ENCODE peak calls at places on chromosome 5, in eight cellular contexts. Z is WTC11; I is iris pigment epithelial cell; U is glutamatergic neuron; B is posterior vena cava; P is stimulated activated CD8-positive, alpha-beta memory T cell treated with anti-CD3 and anti-CD28 coated beads, Interleukin-15, amount 100 ng/mL, for 1 hour; K is activated CD8-positive, alpha-beta T cell treated with anti-CD3 and anti-CD28 coated beads for 36 hours; S is occipital lobe. O is an unnamed sample.
A peak's percentile ranks its signal among the peaks of the same experiment; 100 is the strongest.

GRCh38 chr5:55485073-55485472 is 49.7 kb downstream of the PLPP1 start:
- DNase-seq in Z (no peak), I (no peak), U (no peak), B (no peak), P (no peak), K (no peak), S (no peak), O (no peak)

GRCh38 chr5:141782991-141783598 is 95.1 kb downstream of the PCDH1 start:
- DNase-seq in Z (no peak), I (no peak), U (no peak), B (no peak), P (no peak), K (no peak), S (no peak), O (no peak)

GRCh38 chr5:173204185-173204979 is 30.6 kb downstream of the NKX2-5 start:
- DNase-seq in Z (no peak), I (peak; percentile 43), U (no peak), B (no peak), P (no peak), K (peak; percentile 38), S (no peak), O (no peak)

GRCh38 chr5:170289749-170290148 is 7.8 kb downstream of the LCP2 start:
- DNase-seq in Z (no peak), I (no peak), U (no peak), B (no peak), P (no peak), K (no peak), S (no peak), O (peak; percentile 84)

GRCh38 chr5:53418844-53419243 is 61.6 kb upstream of the FST start:
- DNase-seq in Z (no peak), I (peak; percentile 97), U (no peak), B (no peak), P (no peak), K (no peak), S (no peak), O (no peak)

GRCh38 chr5:40273936-40274335 is 405.8 kb upstream of the PTGER4 start:
- DNase-seq in Z (no peak), I (peak; percentile 23), U (no peak), B (no peak), P (no peak), K (no peak), S (no peak), O (no peak)

GRCh38 chr5:53490747-53491146 is 10.3 kb downstream of the FST start:
- DNase-seq in Z (no peak), I (peak; percentile 86), U (no peak), B (no peak), P (no peak), K (no peak), S (no peak), O (no peak)

GRCh38 chr5:84378420-84378819 is 6.3 kb downstream of the EDIL3 start:
- DNase-seq in Z (no peak), I (peak; percentile 96), U (no peak), B (no peak), P (no peak), K (no peak), S (no peak), O (no peak)

GRCh38 chr5:157100140-157100679 is 8.6 kb downstream of the HAVCR2 start:
- DNase-seq in Z (no peak), I (peak; percentile 20), U (no peak), B (no peak), P (no peak), K (peak; percentile 78), S (no peak), O (peak; percentile 91)

GRCh38 chr5:154829589-154830218 is 20.7 kb downstream of the FAXDC2 start:
- DNase-seq in Z (no peak), I (peak; percentile 42), U (no peak), B (no peak), P (no peak), K (peak; percentile 28), S (no peak), O (no peak)

GRCh38 chr5:126949475-126949874 is 80.9 kb downstream of the MARCHF3 start:
- DNase-seq in Z (no peak), I (no peak), U (no peak), B (no peak), P (no peak), K (no peak), S (no peak), O (no peak)

GRCh38 chr5:76401801-76402250 is 1.3 kb upstream of the IQGAP2 start:
- DNase-seq in Z (no peak), I (no peak), U (no peak), B (no peak), P (no peak), K (peak; percentile 49), S (no peak), O (peak; percentile 29)

GRCh38 chr5:175517824-175518450 is 39.6 kb downstream of the SFXN1 start:
- DNase-seq in Z (no peak), I (peak; percentile 97), U (no peak), B (no peak), P (peak; percentile 63), K (peak; percentile 93), S (no peak), O (no peak)

GRCh38 chr5:140311011-140311467 is 8.1 kb upstream of the PFDN1 start:
- DNase-seq in Z (no peak), I (peak; percentile 91), U (no peak), B (no peak), P (no peak), K (no peak), S (no peak), O (no peak)

GRCh38 chr5:123754903-123755302 is 242.9 kb downstream of the CSNK1G3 start:
- DNase-seq in Z (no peak), I (peak; percentile 14), U (no peak), B (no peak), P (no peak), K (no peak), S (no peak), O (no peak)

O was measured in MV-4-11.